ENCODE peak calls at places on chromosomes 7 and 10, in four cellular contexts. One of them, this sample, is unnamed. For H3K4me1 and H3K36me3, the result is how much of the 10 kb centered on the place peaks cover.

GRCh38 chr10:132452216-132452650 is 55.2 kb downstream of the PWWP2B start:
- DNase-seq in neural progenitor cell: peak
- DNase-seq in PC-3: no peak
- DNase-seq in prostate gland: no peak
- DNase-seq in this sample: no peak

GRCh38 chr7:32072397-32072796 is 2.2 kb upstream of the PDE1C start:
- DNase-seq in neural progenitor cell: no peak
- DNase-seq in PC-3: no peak
- DNase-seq in prostate gland: no peak
- DNase-seq in this sample: no peak

GRCh38 chr10:114893248-114893647 is 44.7 kb upstream of the TRUB1 start:
- DNase-seq in neural progenitor cell: no peak
- DNase-seq in prostate gland: no peak
- DNase-seq in PC-3: peak
- DNase-seq in this sample: no peak

GRCh38 chr10:73968101-73968515 is 29.8 kb upstream of the VCL start:
- DNase-seq in prostate gland: no peak
- DNase-seq in PC-3: no peak
- DNase-seq in neural progenitor cell: no peak
- DNase-seq in this sample: no peak

GRCh38 chr10:103429647-103430046 is 22.5 kb downstream of the CALHM2 start:
- DNase-seq in PC-3: no peak
- DNase-seq in neural progenitor cell: no peak
- DNase-seq in prostate gland: no peak
- DNase-seq in this sample: no peak

GRCh38 chr7:90764848-90765570 is 168.9 kb downstream of the CDK14 start:
- DNase-seq in neural progenitor cell: peak
- DNase-seq in PC-3: no peak
- DNase-seq in prostate gland: no peak
- DNase-seq in this sample: no peak

GRCh38 chr7:114229251-114229650 is 185.4 kb upstream of the FOXP2 start:
- DNase-seq in prostate gland: no peak
- DNase-seq in PC-3: no peak
- DNase-seq in neural progenitor cell: no peak
- DNase-seq in this sample: no peak

GRCh38 chr7:43294080-43294630 is 181.7 kb downstream of the HECW1 start:
- DNase-seq in PC-3: peak
- DNase-seq in prostate gland: peak
- DNase-seq in neural progenitor cell: no peak
- DNase-seq in this sample: no peak

GRCh38 chr10:113126506-113127192 is 176.6 kb downstream of the TCF7L2 start:
- DNase-seq in PC-3: peak
- DNase-seq in neural progenitor cell: peak
- DNase-seq in prostate gland: peak
- DNase-seq in this sample: no peak

GRCh38 chr10:130333185-130333584 is 197.0 kb downstream of the GLRX3 start:
- DNase-seq in prostate gland: no peak
- DNase-seq in PC-3: no peak
- DNase-seq in neural progenitor cell: peak
- DNase-seq in this sample: no peak

GRCh38 chr10:113085776-113086175 is 135.7 kb downstream of the TCF7L2 start:
- DNase-seq in prostate gland: no peak
- DNase-seq in neural progenitor cell: no peak
- DNase-seq in PC-3: no peak
- DNase-seq in this sample: no peak

GRCh38 chr7:155964543-155964942 is 152.3 kb upstream of the SHH start:
- DNase-seq in neural progenitor cell: no peak
- DNase-seq in prostate gland: no peak
- DNase-seq in PC-3: no peak
- DNase-seq in this sample: no peak

GRCh38 chr10:5284311-5285057 is 80.3 kb upstream of the UCN3 start:
- DNase-seq in PC-3: peak
- DNase-seq in prostate gland: no peak
- DNase-seq in neural progenitor cell: no peak
- DNase-seq in this sample: no peak

GRCh38 chr7:99953649-99954048 is 22.2 kb downstream of the AZGP1 start:
- DNase-seq in PC-3: peak
- DNase-seq in prostate gland: peak
- DNase-seq in neural progenitor cell: no peak
- DNase-seq in this sample: no peak

GRCh38 chr10:110081914-110082313 is 74.1 kb downstream of the ADD3 start:
- DNase-seq in neural progenitor cell: no peak
- DNase-seq in PC-3: peak
- DNase-seq in prostate gland: no peak
- DNase-seq in this sample: no peak

GRCh38 chr10:6239213-6239991 is 36.7 kb downstream of the PFKFB3 start:
- DNase-seq in neural progenitor cell: no peak
- DNase-seq in prostate gland: no peak
- DNase-seq in PC-3: peak
- DNase-seq in this sample: peak

GRCh38 chr7:98368721-98369120 is 32.2 kb downstream of the BAIAP2L1 start:
- DNase-seq in prostate gland: no peak
- DNase-seq in neural progenitor cell: no peak
- DNase-seq in PC-3: no peak
- DNase-seq in this sample: no peak

GRCh38 chr7:27248911-27249723 is 6.5 kb downstream of the EVX1 start:
- DNase-seq in prostate gland: no peak
- DNase-seq in neural progenitor cell: peak
- DNase-seq in PC-3: no peak
- DNase-seq in this sample: no peak

GRCh38 chr7:14446829-14447228 is 455.7 kb downstream of the DGKB start:
- DNase-seq in prostate gland: no peak
- DNase-seq in PC-3: no peak
- DNase-seq in neural progenitor cell: no peak
- DNase-seq in this sample: no peak

GRCh38 chr7:127896683-127897082 is 134.6 kb downstream of the LRRC4 start:
- DNase-seq in PC-3: no peak
- DNase-seq in neural progenitor cell: no peak
- DNase-seq in prostate gland: no peak
- DNase-seq in this sample: no peak

GRCh38 chr7:151631968-151632749 is 112.5 kb upstream of the RHEB start:
- DNase-seq in prostate gland: peak
- DNase-seq in neural progenitor cell: peak
- DNase-seq in PC-3: peak
- DNase-seq in this sample: peak

GRCh38 chr7:47577351-47577919 is 4.5 kb downstream of the TNS3 start:
- DNase-seq in prostate gland: no peak
- DNase-seq in PC-3: no peak
- DNase-seq in neural progenitor cell: no peak
- DNase-seq in this sample: no peak

GRCh38 chr10:125174360-125174759 is 14.0 kb upstream of the CTBP2 start:
- DNase-seq in prostate gland: no peak
- DNase-seq in PC-3: no peak
- DNase-seq in neural progenitor cell: peak
- DNase-seq in this sample: no peak

GRCh38 chr7:34220501-34220900 is 315.2 kb downstream of the BMPER start:
- DNase-seq in prostate gland: no peak
- DNase-seq in PC-3: no peak
- DNase-seq in neural progenitor cell: no peak
- DNase-seq in this sample: no peak

GRCh38 chr7:24721378-24722030 is 35.8 kb downstream of the GSDME start:
- DNase-seq in prostate gland: no peak
- DNase-seq in neural progenitor cell: peak
- DNase-seq in PC-3: peak
- DNase-seq in this sample: no peak

GRCh38 chr7:107506683-107507339 is 37.0 kb downstream of the GPR22 start:
- DNase-seq in neural progenitor cell: no peak
- DNase-seq in prostate gland: peak
- DNase-seq in PC-3: peak
- DNase-seq in this sample: peak

GRCh38 chr10:15748137-15748536 is 28.4 kb upstream of the ITGA8 start:
- DNase-seq in neural progenitor cell: no peak
- DNase-seq in PC-3: no peak
- DNase-seq in prostate gland: no peak
- DNase-seq in this sample: no peak

GRCh38 chr10:31749981-31750850 is 178.4 kb downstream of the ARHGAP12 start:
- DNase-seq in prostate gland: no peak
- DNase-seq in PC-3: no peak
- DNase-seq in neural progenitor cell: peak
- DNase-seq in this sample: peak

GRCh38 chr7:44293561-44294324 is 31.7 kb downstream of the CAMK2B start:
- DNase-seq in prostate gland: no peak
- DNase-seq in PC-3: no peak
- DNase-seq in neural progenitor cell: peak
- DNase-seq in this sample: no peak

GRCh38 chr10:58189269-58189668 is 78.4 kb downstream of the IPMK start:
- DNase-seq in prostate gland: peak
- DNase-seq in PC-3: peak
- DNase-seq in neural progenitor cell: no peak
- DNase-seq in this sample: no peak

GRCh38 chr10:123556049-123556448 is 110.1 kb upstream of the GPR26 start:
- DNase-seq in neural progenitor cell: no peak
- DNase-seq in PC-3: no peak
- DNase-seq in prostate gland: no peak
- DNase-seq in this sample: no peak

GRCh38 chr7:22094413-22095304 is 149.0 kb upstream of the CDCA7L start:
- DNase-seq in prostate gland: no peak
- DNase-seq in PC-3: no peak
- DNase-seq in neural progenitor cell: no peak
- DNase-seq in this sample: no peak

GRCh38 chr10:21479553-21480315 is 45.7 kb downstream of the SKIDA1 start:
- DNase-seq in neural progenitor cell: no peak
- DNase-seq in PC-3: no peak
- DNase-seq in prostate gland: no peak
- DNase-seq in this sample: no peak
- H3K4me1 ChIP-seq in neural progenitor cell: under half
- H3K4me1 ChIP-seq in PC-3: under half
- H3K4me1 ChIP-seq in prostate gland: under half
- H3K4me1 ChIP-seq in this sample: under half

GRCh38 chr7:143978585-143978984 is 21.5 kb upstream of the OR6B1 start:
- DNase-seq in neural progenitor cell: no peak
- DNase-seq in prostate gland: no peak
- DNase-seq in PC-3: peak
- DNase-seq in this sample: no peak

GRCh38 chr7:143974457-143974856 is 19.8 kb downstream of the OR2F1 start:
- DNase-seq in prostate gland: peak
- DNase-seq in neural progenitor cell: no peak
- DNase-seq in PC-3: peak
- DNase-seq in this sample: peak

GRCh38 chr7:143973870-143974446 is 19.3 kb downstream of the OR2F1 start:
- DNase-seq in prostate gland: no peak
- DNase-seq in neural progenitor cell: peak
- DNase-seq in PC-3: no peak
- DNase-seq in this sample: peak

GRCh38 chr7:143979359-143979758 is 20.8 kb upstream of the OR6B1 start:
- DNase-seq in PC-3: peak
- DNase-seq in neural progenitor cell: no peak
- DNase-seq in prostate gland: no peak
- DNase-seq in this sample: peak

DNA sequence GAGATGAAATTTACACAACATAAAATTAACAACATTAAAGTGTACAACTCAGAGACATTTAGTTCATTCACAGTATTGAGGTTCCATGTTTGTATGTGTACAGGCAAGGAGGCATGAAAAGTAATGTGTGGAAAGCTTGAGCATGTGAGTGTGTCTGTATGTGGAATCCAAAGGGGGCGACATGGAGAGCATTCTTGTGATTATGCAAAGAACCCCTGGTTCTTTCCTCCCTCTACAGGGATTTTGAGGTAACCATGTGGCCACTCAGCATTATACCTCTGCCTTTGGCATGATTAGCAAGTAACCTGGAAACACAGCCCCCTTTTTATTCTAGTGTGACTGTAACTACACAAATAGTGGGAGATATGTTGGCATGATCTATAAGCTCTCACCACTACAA is 21.0 kb downstream of the OR2F1 start:
- DNase-seq in PC-3: no peak
- DNase-seq in neural progenitor cell: peak
- DNase-seq in prostate gland: no peak
- DNase-seq in this sample: no peak
- TF ChIP-seq CTCF in PC-3: no peak
- TF ChIP-seq CTCF in neural progenitor cell: peak
- TF ChIP-seq CTCF in prostate gland: no peak
- TF ChIP-seq CTCF in this sample: peak

GRCh38 chr7:131436384-131436783 is 108.7 kb downstream of the MKLN1 start:
- DNase-seq in neural progenitor cell: no peak
- DNase-seq in PC-3: no peak
- DNase-seq in prostate gland: no peak
- DNase-seq in this sample: no peak

GRCh38 chr7:131425992-131426391 is 98.3 kb downstream of the MKLN1 start:
- DNase-seq in neural progenitor cell: no peak
- DNase-seq in prostate gland: no peak
- DNase-seq in PC-3: no peak
- DNase-seq in this sample: no peak

GRCh38 chr7:131431289-131431688 is 103.6 kb downstream of the MKLN1 start:
- DNase-seq in prostate gland: peak
- DNase-seq in PC-3: peak
- DNase-seq in neural progenitor cell: no peak
- DNase-seq in this sample: no peak

GRCh38 chr7:131431756-131432155 is 104.1 kb downstream of the MKLN1 start:
- DNase-seq in PC-3: no peak
- DNase-seq in prostate gland: no peak
- DNase-seq in neural progenitor cell: no peak
- DNase-seq in this sample: no peak
- H3K36me3 ChIP-seq in PC-3: under half
- H3K36me3 ChIP-seq in prostate gland: under half
- H3K36me3 ChIP-seq in neural progenitor cell: under half
- H3K36me3 ChIP-seq in this sample: under half

DNA sequence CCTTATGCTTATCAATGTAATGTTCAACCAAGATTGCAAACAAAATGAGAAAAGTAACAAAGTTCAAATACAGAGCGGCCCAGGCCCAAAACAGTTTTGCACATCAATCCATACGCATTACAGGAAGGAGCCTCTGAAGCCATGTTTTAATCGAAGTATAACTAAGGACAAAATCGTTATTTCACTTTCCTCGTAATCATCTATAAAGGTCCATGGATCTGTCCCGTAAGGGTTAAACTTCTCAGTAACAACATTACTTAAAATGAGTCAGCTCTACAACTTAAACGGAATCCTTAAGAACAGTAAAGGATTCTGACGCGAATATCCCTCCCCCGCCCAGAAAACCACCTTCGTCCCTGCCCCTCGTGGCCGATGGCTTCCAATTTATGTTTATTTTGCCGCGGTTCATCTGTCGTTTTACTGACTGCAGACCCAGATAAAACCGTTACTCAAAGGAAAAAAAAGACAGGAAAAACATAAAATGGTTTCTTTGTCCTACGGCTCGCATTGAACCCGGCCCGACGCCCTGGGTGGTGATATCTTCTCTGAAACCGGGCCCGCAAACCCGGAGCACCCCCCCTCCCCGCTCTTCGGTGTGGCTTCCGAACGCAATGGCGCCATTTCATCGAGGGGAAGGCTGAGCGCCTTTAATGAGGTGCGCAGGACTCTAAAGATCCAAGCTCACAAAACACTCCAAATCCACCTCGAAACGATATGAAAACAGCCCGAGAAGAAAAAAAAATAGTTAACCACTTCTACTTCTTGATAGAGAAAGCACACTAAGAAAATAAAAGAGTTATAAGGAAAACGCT is 1.0 kb downstream of the HNRNPA2B1 start:
- DNase-seq in PC-3: no peak
- DNase-seq in prostate gland: peak
- DNase-seq in neural progenitor cell: peak
- DNase-seq in this sample: no peak
- H3K4me1 ChIP-seq in PC-3: under half
- H3K4me1 ChIP-seq in prostate gland: under half
- H3K4me1 ChIP-seq in neural progenitor cell: under half
- H3K4me1 ChIP-seq in this sample: under half

This sample was measured in Caco-2.